ENCODE peak calls at places on chromosomes 7 and 10, in four cellular contexts. D, P, C and A are unnamed samples.

GRCh38 chr10:63720072-63720537 is 198.9 kb downstream of the REEP3 start:
- DNase-seq in D (peak; percentile 58), P (no peak), C (peak; percentile 55), A (peak; percentile 60)

GRCh38 chr7:151843181-151843580 is 33.7 kb downstream of the PRKAG2 start:
- DNase-seq in D (no peak), P (no peak), C (no peak), A (no peak)

GRCh38 chr7:2037805-2038635 is 194.7 kb downstream of the MAD1L1 start:
- DNase-seq in D (no peak), P (peak; percentile 9), C (peak; percentile 28), A (no peak)

GRCh38 chr7:20700491-20701231 is 85.2 kb downstream of the ABCB5 start:
- DNase-seq in D (no peak), P (no peak), C (no peak), A (no peak)

GRCh38 chr7:40014376-40014775 is 64.3 kb downstream of the CDK13 start:
- DNase-seq in D (no peak), P (no peak), C (no peak), A (no peak)

GRCh38 chr10:12533151-12533550 is 183.8 kb downstream of the CAMK1D start:
- DNase-seq in D (no peak), P (no peak), C (no peak), A (no peak)

GRCh38 chr7:112156412-112156811 is 49.8 kb downstream of the DOCK4 start:
- DNase-seq in D (no peak), P (no peak), C (no peak), A (no peak)

GRCh38 chr7:149463500-149464161 is 2.8 kb upstream of the ZNF777 start:
- DNase-seq in D (no peak), P (no peak), C (no peak), A (no peak)

GRCh38 chr7:135204876-135205275 is 6.5 kb downstream of the WDR91 start:
- DNase-seq in D (no peak), P (no peak), C (no peak), A (no peak)

GRCh38 chr7:82578430-82578829 is 134.9 kb upstream of the CACNA2D1 start:
- DNase-seq in D (no peak), P (no peak), C (no peak), A (no peak)

GRCh38 chr7:95511716-95512260 is 26.0 kb downstream of the ASB4 start:
- DNase-seq in D (peak; percentile 69), P (no peak), C (peak; percentile 52), A (peak; percentile 79)

GRCh38 chr7:25029075-25029474 is 49.1 kb upstream of the OSBPL3 start:
- DNase-seq in D (no peak), P (no peak), C (peak; percentile 62), A (no peak)

GRCh38 chr7:46320956-46321355 is 399.9 kb upstream of the IGFBP3 start:
- DNase-seq in D (no peak), P (no peak), C (no peak), A (no peak)

GRCh38 chr7:133539016-133539415 is 286.1 kb downstream of the EXOC4 start:
- DNase-seq in D (no peak), P (no peak), C (no peak), A (no peak)

GRCh38 chr7:82677493-82677892 is 233.9 kb upstream of the CACNA2D1 start:
- DNase-seq in D (no peak), P (no peak), C (peak; percentile 80), A (peak; percentile 50)

GRCh38 chr7:138243430-138243829 is 167.2 kb downstream of the AKR1D1 start:
- DNase-seq in D (no peak), P (no peak), C (no peak), A (no peak)

GRCh38 chr10:44233561-44234470 is 151.1 kb downstream of the CXCL12 start:
- DNase-seq in D (no peak), P (no peak), C (no peak), A (no peak)

GRCh38 chr7:148156248-148156647 is 434.3 kb upstream of the C7orf33 start:
- DNase-seq in D (no peak), P (no peak), C (no peak), A (no peak)

GRCh38 chr7:126790763-126791162 is 462.0 kb downstream of the GRM8 start:
- DNase-seq in D (no peak), P (no peak), C (no peak), A (peak; percentile 18)

GRCh38 chr10:128852449-128852848 is 614.6 kb upstream of the MGMT start:
- DNase-seq in D (no peak), P (no peak), C (no peak), A (no peak)

GRCh38 chr7:75971309-75971960 is 23.0 kb downstream of the TMEM120A start:
- DNase-seq in D (no peak), P (no peak), C (no peak), A (no peak)